ENCODE peak calls at places on chromosomes 11 and 22, in eight cellular contexts. Z, U, R, L, X, A, M and H are unnamed samples.

GRCh38 chr11:114621072-114621471 is 25.5 kb upstream of the NXPE4 start:
- DNase-seq in L (no peak), A (no peak), X (no peak), U (no peak), M (no peak), R (no peak), Z (no peak), H (no peak)

GRCh38 chr11:31812392-31813241 is 1.5 kb upstream of the PAX6 start:
- DNase-seq in M (no peak), Z (no peak), A (no peak), R (no peak), U (no peak), X (no peak), L (peak; percentile 86), H (no peak)

GRCh38 chr22:48061726-48062125 is 1299.3 kb downstream of the TBC1D22A start:
- DNase-seq in X (no peak), R (no peak), L (no peak), U (no peak), A (no peak), Z (no peak), M (no peak), H (no peak)

GRCh38 chr11:118884613-118885274 is 1.1 kb downstream of the CXCR5 start:
- DNase-seq in U (no peak), A (no peak), Z (no peak), R (no peak), X (no peak), M (no peak), L (no peak), H (no peak)

GRCh38 chr22:45318558-45319318 is 9.0 kb downstream of the FAM118A start:
- DNase-seq in Z (peak; percentile 44), A (no peak), M (no peak), R (peak; percentile 34), U (no peak), L (peak; percentile 71), X (no peak), H (no peak)

GRCh38 chr22:36286096-36286957 is 33.4 kb downstream of the APOL1 start:
- DNase-seq in L (peak; percentile 86), X (peak; percentile 58), U (peak; percentile 41), Z (peak; percentile 81), A (peak; percentile 72), R (peak; percentile 72), M (peak; percentile 88), H (no peak)

GRCh38 chr11:58965246-58965985 is 26.1 kb downstream of the GLYATL1 start:
- DNase-seq in L (peak; percentile 61), A (no peak), R (no peak), U (no peak), M (no peak), Z (peak; percentile 3), X (no peak), H (peak; percentile 12)

GRCh38 chr11:17760102-17761029 is 25.8 kb downstream of the KCNC1 start:
- DNase-seq in Z (peak; percentile 50), A (no peak), R (peak; percentile 17), L (peak; percentile 46), M (peak; percentile 66), X (no peak), U (peak; percentile 8), H (no peak)

GRCh38 chr22:28923826-28924732 is 40.7 kb downstream of the ZNRF3 start:
- DNase-seq in Z (no peak), U (no peak), R (no peak), M (no peak), X (no peak), L (peak; percentile 67), A (no peak), H (no peak)

GRCh38 chr22:29998627-29999026 is 81.6 kb upstream of the HORMAD2 start:
- DNase-seq in A (no peak), U (no peak), X (no peak), M (peak; percentile 51), L (no peak), R (no peak), Z (peak; percentile 73), H (no peak)

GRCh38 chr11:100739636-100740035 is 52.5 kb downstream of the ARHGAP42 start:
- DNase-seq in U (peak; percentile 37), Z (peak; percentile 85), M (no peak), R (no peak), A (no peak), L (peak; percentile 94), X (no peak), H (peak; percentile 53)

GRCh38 chr11:119470316-119471266 is 47.6 kb upstream of the THY1 start:
- DNase-seq in R (no peak), A (no peak), Z (peak; percentile 99), L (peak; percentile 86), M (no peak), X (no peak), U (peak; percentile 93), H (peak; percentile 82)

GRCh38 chr11:33234397-33235168 is 22.6 kb upstream of the HIPK3 start:
- DNase-seq in U (no peak), Z (peak; percentile 48), R (no peak), A (no peak), M (peak; percentile 37), L (no peak), X (no peak), H (no peak)

GRCh38 chr11:116519499-116519898 is 253.3 kb downstream of the BUD13 start:
- DNase-seq in L (no peak), R (no peak), M (no peak), X (no peak), U (no peak), A (no peak), Z (no peak), H (no peak)

GRCh38 chr22:42688241-42688913 is 32.3 kb downstream of the A4GALT start:
- DNase-seq in A (peak; percentile 17), L (peak; percentile 90), Z (peak; percentile 96), X (no peak), U (peak; percentile 93), R (no peak), M (peak; percentile 37), H (peak; percentile 60)

GRCh38 chr11:134584706-134585445 is 172.8 kb upstream of the B3GAT1 start:
- DNase-seq in Z (no peak), U (no peak), R (no peak), A (no peak), M (peak; percentile 19), L (no peak), X (no peak), H (no peak)

GRCh38 chr11:62545437-62546243 is 966 bp downstream of the AHNAK start:
- DNase-seq in X (peak; percentile 65), L (peak; percentile 99), A (no peak), U (peak; percentile 84), R (peak; percentile 75), M (peak; percentile 94), Z (peak; percentile 93), H (peak; percentile 57)

GRCh38 chr11:6856871-6857270 is 6.0 kb upstream of the OR10A2 start:
- DNase-seq in L (no peak), M (no peak), Z (peak; percentile 48), X (no peak), A (no peak), R (no peak), U (no peak), H (no peak)

GRCh38 chr22:46807458-46807857 is 45.0 kb downstream of the TBC1D22A start:
- DNase-seq in R (no peak), U (no peak), X (no peak), Z (no peak), M (no peak), A (no peak), L (no peak), H (no peak)

GRCh38 chr11:32210601-32211000 is 119.7 kb downstream of the RCN1 start:
- DNase-seq in Z (peak; percentile 72), R (no peak), U (peak; percentile 8), L (peak; percentile 33), X (no peak), M (no peak), A (no peak), H (peak; percentile 19)

GRCh38 chr22:46780453-46780852 is 18.0 kb downstream of the TBC1D22A start:
- DNase-seq in M (no peak), U (no peak), A (no peak), X (no peak), R (no peak), L (no peak), Z (no peak), H (no peak)

GRCh38 chr22:47029244-47030001 is 267.0 kb downstream of the TBC1D22A start:
- DNase-seq in U (no peak), X (no peak), R (no peak), A (no peak), M (no peak), Z (no peak), L (no peak), H (no peak)

GRCh38 chr11:30314625-30315024 is 8.3 kb upstream of the ARL14EP start:
- DNase-seq in M (no peak), L (peak; percentile 31), Z (peak; percentile 16), X (no peak), R (no peak), U (no peak), A (no peak), H (no peak)

GRCh38 chr11:8233691-8234424 is 29.8 kb downstream of the LMO1 start:
- DNase-seq in L (peak; percentile 73), M (no peak), R (no peak), Z (peak; percentile 47), A (no peak), U (no peak), X (no peak), H (no peak)